ENCODE peak calls at places on chromosomes 16 and 17, in five cellular contexts. D, O, J, F and B are unnamed samples.

GRCh38 chr17:75487351-75488070 is 27.8 kb downstream of the CASKIN2 start:
- DNase-seq in J (no peak), O (no peak), F (no peak), D (no peak), B (no peak)

GRCh38 chr17:17387461-17388362 is 84.5 kb downstream of the NT5M start:
- DNase-seq in F (no peak), D (no peak), J (peak; percentile 75), O (no peak), B (no peak)

GRCh38 chr17:65345261-65346060 is 208.3 kb downstream of the RGS9 start:
- DNase-seq in O (no peak), D (peak; percentile 27), F (no peak), J (no peak), B (no peak)

GRCh38 chr17:66405836-66406679 is 103.6 kb downstream of the PRKCA start:
- DNase-seq in F (no peak), D (peak; percentile 63), O (peak; percentile 54), J (no peak), B (no peak)

GRCh38 chr17:40345161-40346034 is 19.1 kb downstream of the GJD3 start:
- DNase-seq in J (no peak), D (peak; percentile 78), O (peak; percentile 59), F (no peak), B (no peak)

GRCh38 chr17:31400481-31400950 is 9.0 kb downstream of the RAB11FIP4 start:
- DNase-seq in J (no peak), O (no peak), D (no peak), F (no peak), B (no peak)

GRCh38 chr16:3304370-3304769 is 860 bp downstream of the TIGD7 start:
- DNase-seq in F (no peak), J (no peak), D (no peak), O (peak; percentile 31), B (no peak)

GRCh38 chr17:74240637-74241036 is 27.3 kb downstream of the TTYH2 start:
- DNase-seq in O (peak; percentile 15), F (no peak), J (no peak), D (no peak), B (no peak)

GRCh38 chr17:28993013-28993600 is 12.7 kb downstream of the SEZ6 start:
- DNase-seq in D (no peak), O (no peak), F (no peak), J (no peak), B (no peak)

GRCh38 chr16:75012380-75013081 is 13.7 kb downstream of the ZNRF1 start:
- DNase-seq in D (peak; percentile 93), J (no peak), F (no peak), O (no peak), B (no peak)

GRCh38 chr17:29617125-29617480 is 5.6 kb downstream of the CORO6 start:
- DNase-seq in F (no peak), D (peak; percentile 86), J (no peak), O (peak; percentile 79), B (no peak)

GRCh38 chr17:27293898-27294688 is at the start of gene WSB1:
- DNase-seq in F (no peak), J (peak; percentile 61), O (peak; percentile 94), D (peak; percentile 90), B (no peak)
- TF ChIP-seq CTCF in F (no peak), J (no peak), O (no peak), D (no peak), B (no peak)

GRCh38 chr16:48596326-48596725 is 13.7 kb downstream of the N4BP1 start:
- DNase-seq in D (no peak), J (no peak), O (no peak), F (no peak), B (no peak)

GRCh38 chr16:48586083-48586482 is 23.9 kb downstream of the N4BP1 start:
- DNase-seq in F (no peak), D (no peak), O (no peak), J (no peak), B (no peak)

GRCh38 chr16:48591976-48592375 is 18.0 kb downstream of the N4BP1 start:
- DNase-seq in D (no peak), J (no peak), F (no peak), O (no peak), B (no peak)

GRCh38 chr16:48592839-48593429 is 17.0 kb downstream of the N4BP1 start:
- DNase-seq in D (no peak), F (no peak), J (no peak), O (no peak), B (no peak)

GRCh38 chr16:48590476-48590875 is 19.5 kb downstream of the N4BP1 start:
- DNase-seq in J (no peak), O (no peak), F (no peak), D (no peak), B (no peak)
- H3K4me3 ChIP-seq in J (no peak overlapping the region), O (no peak overlapping the region), F (no peak overlapping the region), D (no peak overlapping the region), B (no peak overlapping the region)

GRCh38 chr17:48037036-48037881 is at the start of gene COPZ2:
- DNase-seq in F (no peak), D (peak; percentile 51), O (peak; percentile 51), J (no peak), B (no peak)
- TF ChIP-seq CTCF in F (peak; percentile 79), D (peak; percentile 48), O (peak; percentile 34), J (no peak), B (peak; percentile 74)

GRCh38 chr17:46818319-46818928 is at the start of gene WNT3:
- DNase-seq in F (no peak), O (no peak), D (no peak), J (no peak), B (no peak)
- H3K4me3 ChIP-seq in F (peak within 1 kb of the TSS; percentile 25), O (peak within 1 kb of the TSS; percentile 7), D (no peak within 1 kb of the TSS), J (peak within 1 kb of the TSS; percentile 61), B (peak within 1 kb of the TSS; percentile 37)

DNA sequence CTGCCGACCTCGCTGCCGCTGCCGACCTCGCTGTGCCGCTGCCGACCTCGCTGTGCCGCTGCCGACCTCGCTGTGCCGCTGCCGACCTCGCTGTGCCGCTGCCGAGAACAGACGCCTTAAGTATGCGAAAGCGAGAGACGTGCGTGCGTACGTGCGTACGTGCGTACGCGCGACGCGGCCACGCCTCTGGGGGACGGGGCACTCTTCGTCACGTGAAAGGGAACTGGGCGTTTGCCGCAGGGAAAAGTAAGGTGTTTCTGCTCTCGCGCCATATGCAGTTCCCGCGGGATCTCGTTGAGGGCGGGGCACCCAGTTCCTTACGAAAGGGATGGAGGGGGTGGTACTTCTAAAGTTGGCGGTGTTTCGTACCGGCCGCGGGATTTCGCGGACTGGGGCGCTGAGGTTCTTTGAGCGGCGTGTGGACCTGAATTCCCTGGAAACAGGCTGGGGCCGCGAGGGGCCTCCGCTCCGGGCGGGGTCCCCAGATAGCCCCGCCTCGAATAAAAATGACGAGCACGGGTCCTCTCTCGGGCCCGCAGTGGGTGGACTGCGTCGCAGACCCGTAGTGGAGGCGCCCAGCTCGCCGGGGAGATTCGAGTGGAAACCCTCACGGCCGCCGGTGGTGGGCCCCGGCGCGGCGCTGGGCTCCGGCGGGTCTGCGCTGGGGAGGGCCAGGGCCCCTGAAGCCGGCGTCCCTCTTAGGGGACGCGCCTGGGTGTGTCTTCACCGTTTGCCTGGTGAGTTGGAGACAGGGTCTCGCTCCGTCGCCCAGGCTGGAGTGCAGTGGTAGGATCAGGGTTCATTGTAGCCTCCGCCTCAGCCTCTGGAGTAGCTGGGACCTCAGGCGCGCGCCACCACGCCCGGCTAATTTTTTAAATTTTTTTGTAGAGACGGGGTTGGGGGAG is at the start of gene EIF4A3:
- DNase-seq in F (peak; percentile 98), O (peak; percentile 99), J (peak; percentile 91), D (peak; percentile 100), B (peak; percentile 84)
- TF ChIP-seq CTCF in F (peak; percentile 1), O (no peak), J (no peak), D (no peak), B (no peak)

DNA sequence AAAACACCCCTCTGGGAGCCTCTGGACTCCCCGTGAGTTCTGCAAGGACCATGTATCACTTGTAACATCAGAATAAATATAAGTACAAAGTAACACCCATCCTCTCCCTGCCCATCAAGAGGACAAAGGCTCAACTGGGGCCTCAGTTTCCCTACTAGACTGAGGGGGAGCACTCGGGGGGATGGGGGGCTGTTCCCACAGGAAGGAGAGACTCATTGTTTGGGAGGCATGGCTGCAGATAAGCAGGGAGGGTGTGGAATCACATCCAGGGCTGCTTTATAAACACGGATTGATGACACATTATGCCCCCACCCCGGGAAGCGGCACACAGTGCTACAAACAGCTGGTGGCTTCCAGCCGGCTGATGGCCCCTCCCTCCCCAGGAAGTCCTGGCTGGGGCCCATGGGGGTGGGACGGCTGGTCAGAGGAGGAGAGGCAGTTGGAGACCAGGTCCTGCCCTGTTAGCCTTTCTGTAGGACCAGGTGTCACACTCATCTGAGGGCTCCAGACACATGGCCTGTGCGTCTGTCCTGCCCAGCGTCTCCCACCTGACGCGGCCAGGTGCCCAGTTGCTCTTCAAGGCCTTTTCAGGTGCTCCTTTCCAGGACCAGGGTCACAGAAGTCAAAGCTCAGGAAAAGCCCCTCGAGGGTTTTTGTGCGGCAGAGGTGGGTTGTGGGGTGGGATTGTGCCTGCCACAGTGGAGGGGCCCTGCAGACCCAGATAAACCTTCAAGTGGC is 1.3 kb upstream of the MPG start:
- DNase-seq in O (peak; percentile 92), F (no peak), J (peak; percentile 40), D (peak; percentile 75), B (no peak)
- H3K4me3 ChIP-seq in O (peak overlapping the region; percentile 41), F (peak overlapping the region; percentile 74), J (peak overlapping the region; percentile 84), D (no peak overlapping the region), B (peak overlapping the region; percentile 71)

DNA sequence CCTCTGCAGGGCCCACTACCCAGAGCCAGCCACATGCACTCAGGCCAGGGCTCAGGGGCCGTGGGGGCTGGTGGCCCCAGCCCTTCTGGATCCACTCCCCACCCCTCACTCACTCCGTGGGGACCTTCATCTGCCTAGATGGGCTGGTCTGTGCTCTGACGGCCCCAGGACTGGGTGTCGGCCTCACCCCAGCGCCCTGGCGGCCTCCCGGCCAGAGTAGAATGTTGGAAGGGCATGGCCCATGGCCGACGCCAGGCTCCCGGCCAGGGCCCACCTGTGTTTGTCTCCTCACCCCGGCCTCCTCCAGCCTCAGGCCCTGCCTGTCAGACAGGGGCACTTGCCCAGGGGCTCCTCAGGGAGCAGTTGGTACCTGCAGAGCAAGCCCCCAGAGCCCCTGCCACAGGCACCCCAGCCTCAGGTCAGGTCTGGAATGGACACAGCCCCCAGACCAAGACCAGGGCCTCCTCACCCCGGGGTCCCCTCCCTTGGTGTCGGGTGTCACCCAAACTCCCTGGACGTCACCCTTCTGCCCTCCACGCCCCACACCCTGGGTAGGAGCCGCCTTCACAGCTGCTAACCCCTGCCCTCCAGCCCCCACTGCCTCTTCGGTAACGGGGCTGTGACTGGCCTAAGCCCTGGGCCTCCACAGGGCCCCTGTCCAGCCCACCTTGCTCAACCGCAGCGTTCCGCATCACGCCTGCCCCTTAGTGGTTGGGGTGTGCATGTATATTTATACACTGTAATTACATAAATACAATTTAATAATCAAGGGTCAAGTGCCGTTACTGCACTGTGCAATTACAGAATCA is 3.0 kb upstream of the CDH15 start:
- DNase-seq in J (no peak), F (no peak), D (no peak), O (no peak), B (no peak)
- TF ChIP-seq CTCF in J (no peak), F (no peak), D (no peak), O (no peak), B (no peak)